ENCODE peak calls at places on chromosomes 11 and 22, in ten cellular contexts. P, A, B, N, H, F, G, X, C and U are unnamed samples.

GRCh38 chr11:117730256-117730800 is 66.7 kb downstream of the DSCAML1 start:
- DNase-seq in X (peak; percentile 75), H (no peak), C (no peak), N (no peak), A (no peak), P (no peak), B (no peak), F (no peak), G (no peak), U (no peak)

GRCh38 chr11:15208570-15209222 is 94.0 kb downstream of the INSC start:
- DNase-seq in A (peak; percentile 67), F (peak; percentile 87), C (peak; percentile 69), H (peak; percentile 80), X (peak; percentile 75), P (peak; percentile 72), B (peak; percentile 79), G (peak; percentile 41), N (peak; percentile 83), U (peak; percentile 11)

GRCh38 chr11:95277868-95278267 is 46.9 kb upstream of the SESN3 start:
- DNase-seq in N (no peak), H (no peak), C (no peak), A (no peak), B (no peak), G (no peak), X (no peak), P (no peak), F (no peak), U (no peak)

GRCh38 chr22:36758792-36759271 is 17.1 kb downstream of the IFT27 start:
- DNase-seq in B (no peak), F (no peak), H (no peak), N (no peak), G (no peak), A (no peak), P (no peak), X (no peak), C (no peak), U (no peak)

GRCh38 chr11:103582351-103582909 is 454.0 kb upstream of the DDI1 start:
- DNase-seq in B (peak; percentile 10), F (no peak), C (peak; percentile 34), H (no peak), A (no peak), X (no peak), P (no peak), G (no peak), N (no peak), U (no peak)

GRCh38 chr22:50176850-50177536 is 6.5 kb downstream of the PANX2 start:
- DNase-seq in C (no peak), G (no peak), X (no peak), P (no peak), H (no peak), B (no peak), F (peak; percentile 5), A (no peak), N (no peak), U (no peak)

GRCh38 chr11:67318239-67318555 is 14.9 kb downstream of the SSH3 start:
- DNase-seq in C (no peak), G (no peak), A (no peak), H (no peak), X (no peak), B (no peak), P (no peak), F (no peak), N (no peak), U (no peak)

GRCh38 chr22:29031236-29031982 is 30.2 kb downstream of the C22orf31 start:
- DNase-seq in G (peak; percentile 32), A (no peak), C (peak; percentile 62), N (no peak), H (peak; percentile 45), P (peak; percentile 66), F (no peak), X (peak; percentile 9), B (peak; percentile 97), U (peak; percentile 90)

GRCh38 chr22:45584621-45585436 is 82.1 kb downstream of the FBLN1 start:
- DNase-seq in A (no peak), H (no peak), N (no peak), P (no peak), G (no peak), F (no peak), C (no peak), B (no peak), X (no peak), U (no peak)

GRCh38 chr11:65849771-65850216 is 8.2 kb downstream of the CFL1 start:
- DNase-seq in H (no peak), P (no peak), X (no peak), C (no peak), N (no peak), G (no peak), F (no peak), A (no peak), B (peak; percentile 4), U (no peak)

GRCh38 chr11:6640985-6641701 is 14.5 kb downstream of the DCHS1 start:
- DNase-seq in P (no peak), F (no peak), X (no peak), B (no peak), N (no peak), G (no peak), A (no peak), C (no peak), H (no peak), U (no peak)

GRCh38 chr11:64233913-64234839 is at the start of gene VEGFB:
- DNase-seq in F (peak; percentile 81), A (peak; percentile 68), X (peak; percentile 72), G (no peak), C (peak; percentile 51), P (peak; percentile 72), N (peak; percentile 70), H (peak; percentile 85), B (no peak), U (no peak)

GRCh38 chr11:73072935-73073481 is 69.1 kb downstream of the FCHSD2 start:
- DNase-seq in G (peak; percentile 61), H (no peak), N (peak; percentile 4), B (peak; percentile 64), F (no peak), X (peak; percentile 19), C (peak; percentile 38), A (no peak), P (no peak), U (peak; percentile 4)